ENCODE peak calls at places on chromosomes 7 and 10, in six cellular contexts. One of them, this sample, is unnamed.
A peak's percentile ranks its signal among the peaks of the same experiment; 100 is the strongest.

GRCh38 chr10:133475821-133476640 is 22.3 kb downstream of the SCART1 start:
- DNase-seq in B cell: no peak
- DNase-seq in GM13977: peak; percentile 7
- DNase-seq in lower leg skin: no peak
- DNase-seq in astrocyte of the spinal cord: no peak
- DNase-seq in RWPE1: no peak
- DNase-seq in this sample: no peak

GRCh38 chr10:35079763-35080162 is 10.4 kb downstream of the CUL2 start:
- DNase-seq in B cell: no peak
- DNase-seq in RWPE1: peak; percentile 50
- DNase-seq in lower leg skin: no peak
- DNase-seq in GM13977: no peak
- DNase-seq in astrocyte of the spinal cord: peak; percentile 66
- DNase-seq in this sample: no peak

GRCh38 chr10:8163824-8164223 is 109.3 kb downstream of the GATA3 start:
- DNase-seq in RWPE1: no peak
- DNase-seq in GM13977: no peak
- DNase-seq in lower leg skin: no peak
- DNase-seq in B cell: no peak
- DNase-seq in astrocyte of the spinal cord: no peak
- DNase-seq in this sample: no peak

GRCh38 chr10:62851449-62851848 is 35.3 kb upstream of the EGR2 start:
- DNase-seq in RWPE1: no peak
- DNase-seq in GM13977: no peak
- DNase-seq in astrocyte of the spinal cord: no peak
- DNase-seq in B cell: no peak
- DNase-seq in lower leg skin: no peak
- DNase-seq in this sample: no peak

GRCh38 chr7:1675673-1676549 is 5.8 kb downstream of the ELFN1 start:
- DNase-seq in GM13977: no peak
- DNase-seq in RWPE1: no peak
- DNase-seq in lower leg skin: peak; percentile 82
- DNase-seq in astrocyte of the spinal cord: no peak
- DNase-seq in B cell: no peak
- DNase-seq in this sample: no peak

GRCh38 chr7:27160546-27161213 is 4.2 kb upstream of the HOXA7 start:
- DNase-seq in GM13977: peak; percentile 91
- DNase-seq in astrocyte of the spinal cord: peak; percentile 86
- DNase-seq in RWPE1: no peak
- DNase-seq in lower leg skin: peak; percentile 99
- DNase-seq in B cell: peak; percentile 91
- DNase-seq in this sample: peak; percentile 96

GRCh38 chr10:125039354-125039769 is 97.4 kb downstream of the ZRANB1 start:
- DNase-seq in RWPE1: no peak
- DNase-seq in B cell: no peak
- DNase-seq in GM13977: no peak
- DNase-seq in lower leg skin: no peak
- DNase-seq in astrocyte of the spinal cord: no peak
- DNase-seq in this sample: no peak

GRCh38 chr10:118571123-118571522 is 24.3 kb downstream of the PRLHR start:
- DNase-seq in GM13977: no peak
- DNase-seq in RWPE1: no peak
- DNase-seq in astrocyte of the spinal cord: peak; percentile 33
- DNase-seq in B cell: no peak
- DNase-seq in lower leg skin: no peak
- DNase-seq in this sample: no peak

GRCh38 chr10:27258838-27259532 is 18.4 kb upstream of the ACBD5 start:
- DNase-seq in astrocyte of the spinal cord: no peak
- DNase-seq in B cell: peak; percentile 49
- DNase-seq in GM13977: peak; percentile 46
- DNase-seq in lower leg skin: peak; percentile 87
- DNase-seq in RWPE1: no peak
- DNase-seq in this sample: peak; percentile 48

GRCh38 chr10:77877461-77878344 is 48.9 kb downstream of the DLG5 start:
- DNase-seq in RWPE1: peak; percentile 73
- DNase-seq in lower leg skin: no peak
- DNase-seq in GM13977: peak; percentile 46
- DNase-seq in astrocyte of the spinal cord: peak; percentile 76
- DNase-seq in B cell: peak; percentile 68
- DNase-seq in this sample: no peak

GRCh38 chr7:14698239-14698638 is 204.3 kb downstream of the DGKB start:
- DNase-seq in lower leg skin: no peak
- DNase-seq in RWPE1: no peak
- DNase-seq in astrocyte of the spinal cord: peak; percentile 24
- DNase-seq in B cell: no peak
- DNase-seq in GM13977: no peak
- DNase-seq in this sample: no peak

GRCh38 chr7:139321071-139321745 is 19.9 kb upstream of the FMC1 start:
- DNase-seq in RWPE1: no peak
- DNase-seq in astrocyte of the spinal cord: no peak
- DNase-seq in GM13977: no peak
- DNase-seq in B cell: no peak
- DNase-seq in lower leg skin: no peak
- DNase-seq in this sample: no peak

GRCh38 chr10:110353244-110354119 is 48.8 kb upstream of the SMNDC1 start:
- DNase-seq in B cell: peak; percentile 17
- DNase-seq in astrocyte of the spinal cord: peak; percentile 92
- DNase-seq in lower leg skin: no peak
- DNase-seq in RWPE1: peak; percentile 84
- DNase-seq in GM13977: no peak
- DNase-seq in this sample: no peak

GRCh38 chr7:6159524-6160011 is 112.9 kb downstream of the CYTH3 start:
- DNase-seq in RWPE1: no peak
- DNase-seq in B cell: no peak
- DNase-seq in GM13977: no peak
- DNase-seq in lower leg skin: peak; percentile 80
- DNase-seq in astrocyte of the spinal cord: no peak
- DNase-seq in this sample: no peak

GRCh38 chr7:75861636-75862035 is 17.2 kb upstream of the RHBDD2 start:
- DNase-seq in RWPE1: no peak
- DNase-seq in lower leg skin: no peak
- DNase-seq in astrocyte of the spinal cord: no peak
- DNase-seq in GM13977: no peak
- DNase-seq in B cell: no peak
- DNase-seq in this sample: no peak

GRCh38 chr7:2553831-2554581 is 1.3 kb downstream of the BRAT1 start:
- DNase-seq in B cell: no peak
- DNase-seq in lower leg skin: no peak
- DNase-seq in astrocyte of the spinal cord: no peak
- DNase-seq in GM13977: no peak
- DNase-seq in RWPE1: peak; percentile 34
- DNase-seq in this sample: no peak

GRCh38 chr10:44951827-44952226 is 7.8 kb upstream of the RASSF4 start:
- DNase-seq in GM13977: no peak
- DNase-seq in B cell: no peak
- DNase-seq in astrocyte of the spinal cord: no peak
- DNase-seq in RWPE1: no peak
- DNase-seq in lower leg skin: peak; percentile 54
- DNase-seq in this sample: no peak

GRCh38 chr10:113540845-113541553 is 11.9 kb upstream of the HABP2 start:
- DNase-seq in RWPE1: no peak
- DNase-seq in B cell: no peak
- DNase-seq in GM13977: no peak
- DNase-seq in lower leg skin: no peak
- DNase-seq in astrocyte of the spinal cord: no peak
- DNase-seq in this sample: peak; percentile 50

GRCh38 chr7:27107901-27108381 is 5.5 kb upstream of the HOXA2 start:
- DNase-seq in astrocyte of the spinal cord: peak; percentile 47
- DNase-seq in GM13977: no peak
- DNase-seq in B cell: no peak
- DNase-seq in lower leg skin: peak; percentile 83
- DNase-seq in RWPE1: no peak
- DNase-seq in this sample: no peak

GRCh38 chr10:49609283-49610014 is 661 bp upstream of the SLC18A3 start:
- DNase-seq in astrocyte of the spinal cord: no peak
- DNase-seq in lower leg skin: peak; percentile 76
- DNase-seq in B cell: no peak
- DNase-seq in GM13977: no peak
- DNase-seq in RWPE1: no peak
- DNase-seq in this sample: no peak

GRCh38 chr7:138785587-138786437 is 12.0 kb upstream of the TMEM213 start:
- DNase-seq in RWPE1: no peak
- DNase-seq in lower leg skin: no peak
- DNase-seq in B cell: no peak
- DNase-seq in GM13977: no peak
- DNase-seq in astrocyte of the spinal cord: no peak
- DNase-seq in this sample: no peak

GRCh38 chr10:133182791-133183645 is 23.0 kb downstream of the KNDC1 start:
- DNase-seq in GM13977: no peak
- DNase-seq in lower leg skin: no peak
- DNase-seq in B cell: no peak
- DNase-seq in astrocyte of the spinal cord: no peak
- DNase-seq in RWPE1: no peak
- DNase-seq in this sample: no peak

GRCh38 chr7:82810558-82811259 is 352.0 kb downstream of the PCLO start:
- DNase-seq in lower leg skin: no peak
- DNase-seq in RWPE1: peak; percentile 35
- DNase-seq in B cell: no peak
- DNase-seq in astrocyte of the spinal cord: peak; percentile 86
- DNase-seq in GM13977: peak; percentile 16
- DNase-seq in this sample: no peak

GRCh38 chr10:16832351-16833080 is 15.3 kb upstream of the RSU1 start:
- DNase-seq in astrocyte of the spinal cord: peak; percentile 96
- DNase-seq in GM13977: no peak
- DNase-seq in RWPE1: peak; percentile 38
- DNase-seq in lower leg skin: no peak
- DNase-seq in B cell: no peak
- DNase-seq in this sample: no peak

GRCh38 chr7:4951903-4952636 is 6.9 kb downstream of the MMD2 start:
- DNase-seq in RWPE1: no peak
- DNase-seq in astrocyte of the spinal cord: no peak
- DNase-seq in GM13977: peak; percentile 86
- DNase-seq in lower leg skin: no peak
- DNase-seq in B cell: peak; percentile 29
- DNase-seq in this sample: peak; percentile 59

GRCh38 chr7:158411232-158411950 is 176.2 kb downstream of the PTPRN2 start:
- DNase-seq in astrocyte of the spinal cord: no peak
- DNase-seq in GM13977: no peak
- DNase-seq in lower leg skin: peak; percentile 77
- DNase-seq in B cell: no peak
- DNase-seq in RWPE1: no peak
- DNase-seq in this sample: no peak

GRCh38 chr10:87763086-87763861 is 54.8 kb downstream of the ATAD1 start:
- DNase-seq in RWPE1: no peak
- DNase-seq in GM13977: no peak
- DNase-seq in astrocyte of the spinal cord: no peak
- DNase-seq in B cell: no peak
- DNase-seq in lower leg skin: no peak
- DNase-seq in this sample: no peak